ENCODE peak calls at places on chromosomes 1 and 21, in five cellular contexts. R is BE2C; M is CD4-positive, alpha-beta memory T cell; I is kidney tubule cell; N is fibroblast of lung. D is an unnamed sample.

GRCh38 chr1:216184281-216184680 is 239.0 kb downstream of the USH2A start:
- DNase-seq in R (no peak), M (no peak), I (no peak), N (peak), D (no peak)

GRCh38 chr1:224434447-224435317 is at the start of gene WDR26:
- DNase-seq in R (peak), M (peak), I (peak), N (peak), D (peak)

GRCh38 chr1:228014235-228014930 is 7.6 kb downstream of the WNT3A start:
- DNase-seq in R (peak), M (no peak), I (no peak), N (peak), D (no peak)

GRCh38 chr1:228272831-228273571 is 65.2 kb downstream of the OBSCN start:
- DNase-seq in R (no peak), M (no peak), I (no peak), N (no peak), D (peak)

GRCh38 chr1:52157582-52157981 is 15.7 kb downstream of the ZFYVE9 start:
- DNase-seq in R (no peak), M (no peak), I (no peak), N (peak), D (no peak)

GRCh38 chr1:243748706-243749283 is 101.2 kb downstream of the AKT3 start:
- DNase-seq in R (peak), M (peak), I (peak), N (peak), D (peak)

GRCh38 chr1:180198186-180198585 is 31.9 kb upstream of the LHX4 start:
- DNase-seq in R (no peak), M (no peak), I (no peak), N (no peak), D (no peak)

GRCh38 chr1:53518775-53519174 is 59.6 kb downstream of the DMRTB1 start:
- DNase-seq in R (no peak), M (no peak), I (no peak), N (no peak), D (no peak)

GRCh38 chr1:43979528-43980254 is 681 bp downstream of the B4GALT2 start:
- DNase-seq in R (peak), M (no peak), I (peak), N (peak), D (no peak)

GRCh38 chr1:4655674-4656532 is 1.5 kb downstream of the AJAP1 start:
- DNase-seq in R (peak), M (no peak), I (peak), N (peak), D (no peak)

GRCh38 chr1:246680180-246680579 is 44.0 kb upstream of the SCCPDH start:
- DNase-seq in R (no peak), M (no peak), I (no peak), N (peak), D (no peak)

GRCh38 chr1:66925944-66926343 is 1.2 kb downstream of the MIER1 start:
- DNase-seq in R (no peak), M (no peak), I (peak), N (no peak), D (no peak)

GRCh38 chr21:31564439-31564838 is 95.1 kb upstream of the SOD1 start:
- DNase-seq in R (no peak), M (no peak), I (peak), N (peak), D (no peak)

GRCh38 chr1:15756143-15757015 is 2.2 kb upstream of the FBLIM1 start:
- DNase-seq in R (no peak), M (no peak), I (peak), N (no peak), D (peak)

D was measured in naive thymus-derived CD4-positive, alpha-beta T cell.